ENCODE peak calls at places on chromosomes 3 and 15, in five cellular contexts. H is esophagus muscularis mucosa, Z is GM23338, T is upper lobe of left lung, D is K562. P is an unnamed sample.
A peak's percentile ranks its signal among the peaks of the same experiment; 100 is the strongest.

GRCh38 chr3:129104498-129105079 is 17.0 kb downstream of the RAB43 start:
- DNase-seq in T (no peak), H (no peak), Z (no peak), D (no peak), P (no peak)

GRCh38 chr15:78929536-78930264 is 15.1 kb downstream of the CTSH start:
- DNase-seq in T (no peak), H (no peak), Z (no peak), D (no peak), P (no peak)

GRCh38 chr3:173708191-173708590 is 310.6 kb downstream of the NLGN1 start:
- DNase-seq in D (no peak), Z (peak; percentile 17), H (no peak), T (no peak), P (no peak)

GRCh38 chr3:64650710-64651109 is 37.1 kb downstream of the ADAMTS9 start:
- DNase-seq in Z (no peak), D (no peak), H (no peak), T (no peak), P (no peak)

GRCh38 chr3:67642734-67643133 is 11.7 kb downstream of the SUCLG2 start:
- DNase-seq in Z (no peak), T (no peak), D (no peak), H (no peak), P (no peak)

GRCh38 chr3:41290736-41291135 is 91.4 kb downstream of the CTNNB1 start:
- DNase-seq in T (no peak), D (no peak), H (no peak), Z (no peak), P (no peak)

GRCh38 chr3:36312351-36312750 is 68.0 kb upstream of the STAC start:
- DNase-seq in Z (no peak), D (no peak), H (no peak), T (no peak), P (no peak)

GRCh38 chr3:8610961-8611360 is 33.6 kb downstream of the SSUH2 start:
- DNase-seq in H (no peak), Z (no peak), D (no peak), T (no peak), P (no peak)

GRCh38 chr3:120145498-120146285 is 51.4 kb upstream of the GSK3B start:
- DNase-seq in T (no peak), D (no peak), H (no peak), Z (no peak), P (no peak)

GRCh38 chr3:9399746-9400145 is 2.3 kb downstream of the SETD5 start:
- DNase-seq in Z (peak; percentile 88), D (peak; percentile 37), T (peak; percentile 87), H (no peak), P (no peak)

GRCh38 chr3:113242091-113242581 is 30.8 kb downstream of the BOC start:
- DNase-seq in H (no peak), D (no peak), Z (no peak), T (no peak), P (no peak)

DNA sequence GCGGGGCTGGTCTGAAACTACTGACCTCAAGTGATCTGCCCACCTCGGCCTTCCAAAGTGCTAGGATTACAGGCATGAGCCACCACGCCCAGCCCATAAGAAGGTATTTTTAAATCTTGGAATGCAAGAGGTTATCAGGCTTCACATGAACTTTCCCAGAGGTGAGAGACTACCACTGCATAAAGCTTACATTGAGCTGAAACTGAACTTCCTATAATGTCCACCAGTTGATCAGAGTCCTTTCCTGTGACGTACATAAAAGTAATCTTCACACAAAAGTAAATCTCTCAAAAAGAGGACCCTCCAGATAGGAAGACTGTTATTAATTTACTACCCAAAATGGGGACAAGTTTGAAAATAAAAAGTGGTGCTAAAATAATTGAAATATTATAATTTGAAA is 270.1 kb upstream of the UBE2E2 start:
- DNase-seq in Z (peak; percentile 21), H (no peak), T (no peak), D (no peak), P (no peak)
- TF ChIP-seq CTCF in Z (no peak), H (no peak), T (no peak), D (no peak), P (no peak)

GRCh38 chr3:186589856-186590579 is 19.5 kb downstream of the DNAJB11 start:
- DNase-seq in T (peak; percentile 65), D (no peak), H (no peak), Z (no peak), P (no peak)
- TF ChIP-seq POLR2AphosphoS5 in T (no peak), D (no peak), H (no peak), Z (no peak), P (no peak)

GRCh38 chr3:117563063-117563462 is 853.5 kb downstream of the TUSC7 start:
- DNase-seq in T (no peak), H (no peak), Z (no peak), D (no peak), P (no peak)
- H3K27ac ChIP-seq in T (no peak overlapping the region), H (no peak overlapping the region), Z (no peak overlapping the region), D (no peak overlapping the region), P (no peak overlapping the region)

DNA sequence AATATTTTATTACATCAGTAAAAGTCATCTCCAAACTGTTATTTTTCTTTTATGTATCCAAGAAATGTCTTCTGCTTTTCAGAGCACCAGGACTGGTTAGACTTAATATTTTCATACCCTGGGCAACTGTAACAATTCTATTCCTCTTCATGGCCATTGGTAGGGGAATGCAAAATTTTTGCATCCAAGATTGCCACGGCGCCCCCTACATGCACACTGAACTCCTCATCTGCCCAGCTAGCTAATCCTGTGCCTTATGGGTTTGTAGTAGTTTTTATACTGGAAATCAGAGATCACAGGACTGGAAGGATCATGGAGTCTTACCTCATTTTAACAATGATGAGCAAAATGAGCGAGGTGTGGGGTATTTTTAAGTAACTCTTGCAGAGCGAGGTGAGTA is 74.2 kb downstream of the CRTC3 start:
- DNase-seq in Z (peak; percentile 42), T (peak; percentile 48), H (no peak), D (no peak), P (no peak)
- TF ChIP-seq CTCF in Z (peak; percentile 77), T (peak; percentile 40), H (no peak), D (peak; percentile 58), P (peak; percentile 71)

GRCh38 chr15:70093481-70094309 is 4.0 kb downstream of the TLE3 start:
- DNase-seq in H (no peak), D (no peak), Z (peak; percentile 79), T (peak; percentile 50), P (no peak)
- TF ChIP-seq POLR2AphosphoS5 in H (no peak), D (no peak), Z (peak; percentile 30), T (no peak), P (no peak)

GRCh38 chr3:30318110-30318509 is 288.3 kb upstream of the TGFBR2 start:
- DNase-seq in Z (no peak), H (no peak), D (no peak), T (no peak), P (no peak)

GRCh38 chr3:30321065-30321464 is 285.3 kb upstream of the TGFBR2 start:
- DNase-seq in D (no peak), Z (no peak), T (no peak), H (no peak), P (no peak)

GRCh38 chr3:30324587-30324986 is 281.8 kb upstream of the TGFBR2 start:
- DNase-seq in H (no peak), D (no peak), Z (no peak), T (no peak), P (no peak)

GRCh38 chr3:30319713-30320112 is 286.7 kb upstream of the TGFBR2 start:
- DNase-seq in T (peak; percentile 36), D (no peak), Z (peak; percentile 70), H (no peak), P (no peak)

GRCh38 chr3:30320392-30320791 is 286.0 kb upstream of the TGFBR2 start:
- DNase-seq in T (no peak), D (no peak), H (no peak), Z (no peak), P (no peak)
- H3K27ac ChIP-seq in T (no peak overlapping the region), D (no peak overlapping the region), H (no peak overlapping the region), Z (no peak overlapping the region), P (peak overlapping the region; percentile 9)

GRCh38 chr3:150399060-150399459 is 9.0 kb upstream of the TSC22D2 start:
- DNase-seq in Z (peak; percentile 45), H (no peak), D (no peak), T (no peak), P (no peak)
- TF ChIP-seq CTCF in Z (no peak), H (no peak), D (no peak), T (no peak), P (no peak)